ENCODE peak calls at places on chromosomes 1 and 21, in four cellular contexts. One of them, this sample, is unnamed.

GRCh38 chr1:59431566-59432294 is 134.8 kb downstream of the FGGY start:
- DNase-seq in cardiac fibroblast: peak; percentile 38
- DNase-seq in osteocyte: no peak
- DNase-seq in AG09319: no peak
- DNase-seq in this sample: no peak

GRCh38 chr21:16535100-16535418 is 805.3 kb downstream of the USP25 start:
- DNase-seq in cardiac fibroblast: peak; percentile 93
- DNase-seq in osteocyte: no peak
- DNase-seq in AG09319: peak; percentile 45
- DNase-seq in this sample: peak; percentile 57

GRCh38 chr1:207797229-207797973 is 45.5 kb downstream of the CD46 start:
- DNase-seq in cardiac fibroblast: peak; percentile 96
- DNase-seq in osteocyte: no peak
- DNase-seq in AG09319: peak; percentile 73
- DNase-seq in this sample: peak; percentile 47

GRCh38 chr1:15158506-15159165 is 5.1 kb downstream of the TMEM51 start:
- DNase-seq in cardiac fibroblast: peak; percentile 86
- DNase-seq in osteocyte: no peak
- DNase-seq in AG09319: no peak
- DNase-seq in this sample: peak; percentile 87

GRCh38 chr1:110004583-110004982 is 20.0 kb downstream of the AHCYL1 start:
- DNase-seq in cardiac fibroblast: no peak
- DNase-seq in osteocyte: no peak
- DNase-seq in AG09319: no peak
- DNase-seq in this sample: no peak

GRCh38 chr1:31926252-31926651 is 11.9 kb downstream of the PTP4A2 start:
- DNase-seq in cardiac fibroblast: no peak
- DNase-seq in osteocyte: no peak
- DNase-seq in AG09319: no peak
- DNase-seq in this sample: no peak

GRCh38 chr1:87045757-87046422 is 131.5 kb downstream of the HS2ST1 start:
- DNase-seq in cardiac fibroblast: no peak
- DNase-seq in osteocyte: no peak
- DNase-seq in AG09319: no peak
- DNase-seq in this sample: no peak

GRCh38 chr1:171663036-171663853 is 10.8 kb upstream of the MYOC start:
- DNase-seq in cardiac fibroblast: no peak
- DNase-seq in osteocyte: no peak
- DNase-seq in AG09319: no peak
- DNase-seq in this sample: no peak

GRCh38 chr1:39933956-39934941 is 20.7 kb upstream of the MFSD2A start:
- DNase-seq in cardiac fibroblast: peak; percentile 97
- DNase-seq in osteocyte: no peak
- DNase-seq in AG09319: peak; percentile 96
- DNase-seq in this sample: peak; percentile 97

GRCh38 chr1:160104520-160104885 is 6.1 kb upstream of the IGSF8 start:
- DNase-seq in cardiac fibroblast: no peak
- DNase-seq in osteocyte: no peak
- DNase-seq in AG09319: no peak
- DNase-seq in this sample: no peak

DNA sequence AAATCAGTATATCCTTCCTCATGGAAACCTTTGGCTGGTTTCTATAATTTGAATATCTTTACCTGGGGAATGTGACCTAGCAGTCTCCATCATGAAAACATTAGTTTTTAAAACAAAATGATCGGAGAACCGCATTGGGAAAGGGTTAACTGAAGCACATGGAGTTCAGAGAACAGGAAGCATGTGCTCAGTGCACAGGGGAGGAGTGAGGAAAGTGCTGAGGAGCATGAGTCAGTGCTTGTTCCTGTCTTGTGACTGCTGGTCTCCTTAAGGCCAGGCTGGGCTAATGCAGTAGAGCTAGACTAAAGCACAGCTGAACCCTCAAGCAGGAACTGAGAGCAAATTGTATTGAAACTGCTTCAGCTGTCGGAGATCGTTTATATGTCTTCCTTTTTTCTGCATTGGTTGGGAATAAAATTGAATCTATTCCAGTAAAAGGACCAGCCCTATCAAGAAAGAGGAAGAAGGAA is 5.8 kb downstream of the IFI16 start:
- DNase-seq in cardiac fibroblast: peak; percentile 96
- DNase-seq in osteocyte: no peak
- DNase-seq in AG09319: peak; percentile 38
- DNase-seq in this sample: peak; percentile 68
- TF ChIP-seq CTCF in cardiac fibroblast: no peak
- TF ChIP-seq CTCF in osteocyte: no peak
- TF ChIP-seq CTCF in AG09319: no peak
- TF ChIP-seq CTCF in this sample: no peak

GRCh38 chr1:239219679-239220078 is 166.7 kb upstream of the CHRM3 start:
- DNase-seq in cardiac fibroblast: no peak
- DNase-seq in osteocyte: no peak
- DNase-seq in AG09319: no peak
- DNase-seq in this sample: no peak
- TF ChIP-seq CTCF in cardiac fibroblast: no peak
- TF ChIP-seq CTCF in osteocyte: no peak
- TF ChIP-seq CTCF in AG09319: no peak
- TF ChIP-seq CTCF in this sample: no peak

DNA sequence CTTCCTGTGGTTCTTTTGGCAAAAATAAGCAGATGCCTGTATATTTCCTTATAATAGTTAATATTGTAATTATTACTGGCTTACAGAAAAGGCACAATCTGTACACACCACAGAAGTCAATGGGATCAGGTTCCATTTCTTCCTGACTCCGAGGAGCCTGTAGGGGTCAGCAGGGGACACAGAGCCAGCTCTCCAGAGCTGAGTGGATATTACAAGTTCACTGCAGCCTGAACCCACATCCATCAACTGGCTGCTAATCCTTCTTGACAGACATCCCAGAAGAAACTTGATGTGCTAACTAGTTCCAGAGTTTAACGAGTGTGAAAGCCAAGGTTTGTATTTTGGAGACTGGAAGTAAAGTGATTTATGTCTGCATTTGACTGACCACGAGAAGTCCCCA is 203.8 kb downstream of the LMX1A start:
- DNase-seq in cardiac fibroblast: no peak
- DNase-seq in osteocyte: no peak
- DNase-seq in AG09319: no peak
- DNase-seq in this sample: no peak
- TF ChIP-seq CTCF in cardiac fibroblast: no peak
- TF ChIP-seq CTCF in osteocyte: no peak
- TF ChIP-seq CTCF in AG09319: peak; percentile 0
- TF ChIP-seq CTCF in this sample: peak; percentile 23

DNA sequence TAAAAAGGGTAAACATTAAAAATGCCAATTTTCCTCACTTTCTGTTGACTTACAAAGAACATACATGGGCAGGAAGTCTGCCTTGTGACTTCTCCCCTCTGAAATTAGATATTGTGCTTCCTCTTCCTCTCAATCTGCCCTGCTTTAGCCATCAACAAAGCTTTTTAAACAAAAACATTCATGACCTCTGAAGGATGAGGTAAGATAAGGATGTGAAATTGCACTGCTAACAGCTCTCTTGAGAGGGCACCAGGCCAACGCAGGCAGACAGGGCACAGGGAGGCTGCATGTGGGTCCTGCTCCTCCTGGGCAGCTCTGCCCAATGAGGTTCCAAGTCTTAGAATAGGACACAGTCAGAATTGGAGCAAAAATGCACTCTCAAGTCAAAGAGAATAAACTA is 62.1 kb downstream of the DEGS1 start:
- DNase-seq in cardiac fibroblast: peak; percentile 30
- DNase-seq in osteocyte: no peak
- DNase-seq in AG09319: peak; percentile 20
- DNase-seq in this sample: no peak
- TF ChIP-seq CTCF in cardiac fibroblast: no peak
- TF ChIP-seq CTCF in osteocyte: no peak
- TF ChIP-seq CTCF in AG09319: no peak
- TF ChIP-seq CTCF in this sample: no peak

GRCh38 chr1:85258536-85259117 is 835 bp downstream of the C1orf52 start:
- DNase-seq in cardiac fibroblast: peak; percentile 23
- DNase-seq in osteocyte: no peak
- DNase-seq in AG09319: no peak
- DNase-seq in this sample: no peak
- TF ChIP-seq CTCF in cardiac fibroblast: no peak
- TF ChIP-seq CTCF in osteocyte: peak; percentile 14
- TF ChIP-seq CTCF in AG09319: peak; percentile 11
- TF ChIP-seq CTCF in this sample: peak; percentile 5

GRCh38 chr1:153538315-153538821 is 2.4 kb downstream of the S100A5 start:
- DNase-seq in cardiac fibroblast: no peak
- DNase-seq in osteocyte: no peak
- DNase-seq in AG09319: no peak
- DNase-seq in this sample: no peak
- TF ChIP-seq CTCF in cardiac fibroblast: no peak
- TF ChIP-seq CTCF in osteocyte: no peak
- TF ChIP-seq CTCF in AG09319: peak; percentile 0
- TF ChIP-seq CTCF in this sample: no peak

DNA sequence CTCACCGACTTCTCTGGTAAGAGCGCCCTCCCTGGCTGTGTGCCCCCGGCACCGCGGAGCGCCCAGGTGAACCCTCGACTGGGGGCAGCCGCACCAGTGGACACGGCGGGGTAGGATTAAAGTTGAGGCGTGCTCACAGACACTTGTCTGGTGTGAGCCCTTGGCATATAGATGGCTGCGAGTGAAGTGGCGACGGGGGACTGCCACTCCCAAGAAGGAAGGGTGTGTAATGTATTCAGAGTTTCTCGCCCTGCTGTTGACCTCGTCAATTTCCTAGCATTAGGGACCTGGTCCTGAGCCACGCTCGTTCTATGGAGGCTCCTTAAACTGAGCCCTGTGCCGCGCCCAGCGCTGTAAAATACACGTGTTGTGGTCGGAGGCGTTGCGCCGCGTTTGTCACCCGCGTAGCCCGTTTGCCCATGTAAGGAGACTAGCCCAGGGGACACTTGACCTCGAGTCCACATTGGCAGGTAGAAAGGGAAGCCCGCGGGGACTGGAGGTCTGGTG is 545 bp downstream of the EVA1C start:
- DNase-seq in cardiac fibroblast: peak; percentile 32
- DNase-seq in osteocyte: no peak
- DNase-seq in AG09319: no peak
- DNase-seq in this sample: no peak
- TF ChIP-seq CTCF in cardiac fibroblast: no peak
- TF ChIP-seq CTCF in osteocyte: no peak
- TF ChIP-seq CTCF in AG09319: no peak
- TF ChIP-seq CTCF in this sample: no peak